ENCODE peak calls at places on chromosomes 3 and 15, in six cellular contexts. U is NCI-H774; G is choroid plexus epithelial cell; B is stimulated activated CD8-positive, alpha-beta memory T cell treated with anti-CD3 and anti-CD28 coated beads, Interleukin-4, amount 100 ng/mL, for 48 hours; Y is kidney; J is CD4-positive, alpha-beta T cell. N is an unnamed sample.

GRCh38 chr3:170002829-170003228 is 35.0 kb upstream of the GPR160 start:
- DNase-seq in U (no peak), G (no peak), B (no peak), Y (no peak), J (no peak), N (no peak)

GRCh38 chr15:77582763-77583162 is 49.9 kb downstream of the LINGO1 start:
- DNase-seq in U (no peak), G (no peak), B (no peak), Y (peak), J (no peak), N (no peak)

GRCh38 chr3:59374812-59375211 is 325.0 kb upstream of the CFAP20DC start:
- DNase-seq in U (no peak), G (no peak), B (no peak), Y (no peak), J (no peak), N (no peak)

GRCh38 chr15:43517354-43518072 is at the start of gene MAP1A:
- DNase-seq in U (no peak), G (peak), B (no peak), Y (peak), J (no peak), N (no peak)

GRCh38 chr3:155080692-155081091 is 573 bp downstream of the MME start:
- DNase-seq in U (no peak), G (peak), B (no peak), Y (no peak), J (no peak), N (no peak)

GRCh38 chr3:143775401-143775970 is 72.8 kb downstream of the SLC9A9 start:
- DNase-seq in U (peak), G (peak), B (no peak), Y (no peak), J (no peak), N (no peak)

GRCh38 chr3:20511863-20512262 is 325.9 kb upstream of the SGO1 start:
- DNase-seq in U (peak), G (peak), B (no peak), Y (no peak), J (no peak), N (no peak)

GRCh38 chr3:32969656-32970055 is 18.2 kb downstream of the CCR4 start:
- DNase-seq in U (peak), G (peak), B (peak), Y (no peak), J (no peak), N (no peak)

GRCh38 chr15:99619712-99620111 is 53.9 kb downstream of the MEF2A start:
- DNase-seq in U (no peak), G (peak), B (no peak), Y (no peak), J (no peak), N (no peak)

GRCh38 chr3:135851201-135852061 is 114.1 kb upstream of the PPP2R3A start:
- DNase-seq in U (peak), G (no peak), B (no peak), Y (no peak), J (no peak), N (no peak)

GRCh38 chr3:158570999-158571702 is at the start of gene MLF1:
- DNase-seq in U (peak), G (peak), B (peak), Y (peak), J (peak), N (peak)

GRCh38 chr3:158991146-158991705 is 189.4 kb downstream of the MFSD1 start:
- DNase-seq in U (peak), G (no peak), B (no peak), Y (peak), J (no peak), N (no peak)

GRCh38 chr3:42839616-42840015 is 30.4 kb downstream of the ACKR2 start:
- DNase-seq in U (peak), G (peak), B (peak), Y (no peak), J (peak), N (peak)

GRCh38 chr3:160695003-160695402 is 18.0 kb downstream of the ARL14 start:
- DNase-seq in U (no peak), G (no peak), B (no peak), Y (no peak), J (no peak), N (no peak)

GRCh38 chr15:79593119-79593869 is 161.2 kb downstream of the MINAR1 start:
- DNase-seq in U (no peak), G (peak), B (no peak), Y (no peak), J (no peak), N (no peak)

GRCh38 chr15:87557871-87558270 is 698.7 kb downstream of the NTRK3 start:
- DNase-seq in U (no peak), G (no peak), B (no peak), Y (no peak), J (no peak), N (no peak)

GRCh38 chr15:48644827-48645557 is 517 bp downstream of the FBN1 start:
- DNase-seq in U (no peak), G (peak), B (peak), Y (peak), J (no peak), N (no peak)

GRCh38 chr15:58441376-58442070 is 9.7 kb downstream of the LIPC start:
- DNase-seq in U (no peak), G (peak), B (no peak), Y (no peak), J (no peak), N (no peak)

GRCh38 chr15:76340198-76340801 is 3.7 kb downstream of the ISL2 start:
- DNase-seq in U (peak), G (no peak), B (peak), Y (peak), J (no peak), N (no peak)

GRCh38 chr3:45965281-45966052 is 22.2 kb downstream of the CXCR6 start:
- DNase-seq in U (no peak), G (no peak), B (peak), Y (no peak), J (peak), N (no peak)

GRCh38 chr3:172776049-172776717 is 25.7 kb downstream of the ECT2 start:
- DNase-seq in U (no peak), G (peak), B (no peak), Y (no peak), J (no peak), N (no peak)

GRCh38 chr15:82317091-82317489 is 32.2 kb downstream of the GOLGA6L10 start:
- DNase-seq in U (no peak), G (no peak), B (no peak), Y (no peak), J (no peak), N (no peak)

GRCh38 chr3:194485876-194486539 is 794 bp downstream of the ATP13A3 start:
- DNase-seq in U (no peak), G (no peak), B (peak), Y (peak), J (peak), N (peak)

GRCh38 chr3:8767181-8767666 is 2.2 kb downstream of the OXTR start:
- DNase-seq in U (no peak), G (no peak), B (no peak), Y (no peak), J (no peak), N (no peak)

GRCh38 chr15:39610665-39611064 is 29.8 kb downstream of the THBS1 start:
- DNase-seq in U (no peak), G (no peak), B (no peak), Y (no peak), J (no peak), N (no peak)

GRCh38 chr15:48501208-48501607 is 144.3 kb downstream of the FBN1 start:
- DNase-seq in U (no peak), G (no peak), B (no peak), Y (no peak), J (no peak), N (no peak)

GRCh38 chr3:48477959-48478480 is 26.0 kb downstream of the SHISA5 start:
- DNase-seq in U (no peak), G (no peak), B (no peak), Y (peak), J (no peak), N (no peak)

GRCh38 chr15:62218841-62219240 is 53.8 kb upstream of the C2CD4B start:
- DNase-seq in U (no peak), G (no peak), B (no peak), Y (no peak), J (no peak), N (no peak)

GRCh38 chr15:68415501-68416157 is 16.3 kb downstream of the ITGA11 start:
- DNase-seq in U (no peak), G (no peak), B (peak), Y (peak), J (no peak), N (no peak)

GRCh38 chr3:71315431-71315830 is 268.1 kb downstream of the FOXP1 start:
- DNase-seq in U (no peak), G (no peak), B (no peak), Y (no peak), J (no peak), N (no peak)

GRCh38 chr3:134427400-134428111 is 53.3 kb upstream of the AMOTL2 start:
- DNase-seq in U (no peak), G (peak), B (no peak), Y (no peak), J (no peak), N (no peak)

GRCh38 chr3:153959321-153959717 is 161.9 kb upstream of the ARHGEF26 start:
- DNase-seq in U (no peak), G (no peak), B (no peak), Y (no peak), J (no peak), N (no peak)

GRCh38 chr3:170585937-170586310 is at the start of gene SLC7A14:
- DNase-seq in U (peak), G (peak), B (no peak), Y (no peak), J (no peak), N (no peak)

GRCh38 chr15:98888839-98889479 is 118.6 kb downstream of the PGPEP1L start:
- DNase-seq in U (no peak), G (peak), B (no peak), Y (no peak), J (no peak), N (no peak)

GRCh38 chr15:75170711-75171341 is 30.9 kb upstream of the C15orf39 start:
- DNase-seq in U (no peak), G (no peak), B (no peak), Y (no peak), J (no peak), N (no peak)

N was measured in T follicular helper cell.